ENCODE peak calls at places on chromosomes 2 and 18, in six cellular contexts. One of them, this sample, is unnamed.

GRCh38 chr2:26644188-26644835 is 3.1 kb upstream of the CIB4 start:
- DNase-seq in HCT116: no peak
- DNase-seq in IMR-90: no peak
- DNase-seq in right lobe of liver: no peak
- DNase-seq in heart left ventricle: no peak
- DNase-seq in breast epithelium: no peak
- DNase-seq in this sample: peak; percentile 52

GRCh38 chr18:68282232-68282631 is 432.7 kb downstream of the TMX3 start:
- DNase-seq in breast epithelium: no peak
- DNase-seq in right lobe of liver: no peak
- DNase-seq in IMR-90: no peak
- DNase-seq in HCT116: no peak
- DNase-seq in heart left ventricle: no peak
- DNase-seq in this sample: no peak

GRCh38 chr2:16034151-16034974 is 94.0 kb downstream of the MYCN start:
- DNase-seq in right lobe of liver: no peak
- DNase-seq in IMR-90: no peak
- DNase-seq in HCT116: peak; percentile 13
- DNase-seq in heart left ventricle: no peak
- DNase-seq in breast epithelium: no peak
- DNase-seq in this sample: no peak

GRCh38 chr18:57918601-57919000 is 115.5 kb upstream of the ATP8B1 start:
- DNase-seq in IMR-90: no peak
- DNase-seq in right lobe of liver: no peak
- DNase-seq in heart left ventricle: no peak
- DNase-seq in breast epithelium: no peak
- DNase-seq in HCT116: no peak
- DNase-seq in this sample: peak; percentile 13

GRCh38 chr2:148909114-148909513 is 34.1 kb downstream of the KIF5C start:
- DNase-seq in IMR-90: peak; percentile 3
- DNase-seq in HCT116: no peak
- DNase-seq in right lobe of liver: no peak
- DNase-seq in breast epithelium: no peak
- DNase-seq in heart left ventricle: no peak
- DNase-seq in this sample: no peak

GRCh38 chr2:19872302-19872701 is 29.5 kb downstream of the TTC32 start:
- DNase-seq in heart left ventricle: no peak
- DNase-seq in IMR-90: no peak
- DNase-seq in right lobe of liver: peak; percentile 9
- DNase-seq in breast epithelium: no peak
- DNase-seq in HCT116: no peak
- DNase-seq in this sample: peak; percentile 44

GRCh38 chr18:36179562-36180334 is 7.5 kb upstream of the MOCOS start:
- DNase-seq in heart left ventricle: peak; percentile 79
- DNase-seq in IMR-90: peak; percentile 96
- DNase-seq in right lobe of liver: peak; percentile 71
- DNase-seq in breast epithelium: peak; percentile 73
- DNase-seq in HCT116: no peak
- DNase-seq in this sample: no peak

GRCh38 chr2:122635649-122636496 is 880.4 kb downstream of the TSN start:
- DNase-seq in breast epithelium: no peak
- DNase-seq in IMR-90: no peak
- DNase-seq in heart left ventricle: no peak
- DNase-seq in HCT116: no peak
- DNase-seq in right lobe of liver: no peak
- DNase-seq in this sample: no peak

GRCh38 chr2:109685453-109685852 is 71.3 kb downstream of the SOWAHC start:
- DNase-seq in breast epithelium: no peak
- DNase-seq in HCT116: no peak
- DNase-seq in right lobe of liver: no peak
- DNase-seq in heart left ventricle: no peak
- DNase-seq in IMR-90: no peak
- DNase-seq in this sample: no peak

GRCh38 chr2:174510583-174511189 is 23.9 kb upstream of the GPR155 start:
- DNase-seq in breast epithelium: no peak
- DNase-seq in HCT116: peak; percentile 52
- DNase-seq in heart left ventricle: no peak
- DNase-seq in IMR-90: peak; percentile 13
- DNase-seq in right lobe of liver: no peak
- DNase-seq in this sample: no peak

GRCh38 chr2:72165792-72166191 is 18.1 kb upstream of the CYP26B1 start:
- DNase-seq in IMR-90: no peak
- DNase-seq in HCT116: no peak
- DNase-seq in breast epithelium: no peak
- DNase-seq in right lobe of liver: no peak
- DNase-seq in heart left ventricle: no peak
- DNase-seq in this sample: no peak

GRCh38 chr2:27095745-27096651 is 9.4 kb downstream of the KHK start:
- DNase-seq in right lobe of liver: peak; percentile 90
- DNase-seq in HCT116: no peak
- DNase-seq in breast epithelium: no peak
- DNase-seq in IMR-90: peak; percentile 57
- DNase-seq in heart left ventricle: peak; percentile 74
- DNase-seq in this sample: no peak

GRCh38 chr2:44751754-44752479 is 189.6 kb upstream of the SIX3 start:
- DNase-seq in breast epithelium: no peak
- DNase-seq in IMR-90: no peak
- DNase-seq in right lobe of liver: no peak
- DNase-seq in HCT116: no peak
- DNase-seq in heart left ventricle: no peak
- DNase-seq in this sample: no peak

GRCh38 chr18:50283469-50284209 is 2.3 kb upstream of the MBD1 start:
- DNase-seq in right lobe of liver: peak; percentile 37
- DNase-seq in heart left ventricle: peak; percentile 51
- DNase-seq in IMR-90: no peak
- DNase-seq in breast epithelium: no peak
- DNase-seq in HCT116: no peak
- DNase-seq in this sample: peak; percentile 80

DNA sequence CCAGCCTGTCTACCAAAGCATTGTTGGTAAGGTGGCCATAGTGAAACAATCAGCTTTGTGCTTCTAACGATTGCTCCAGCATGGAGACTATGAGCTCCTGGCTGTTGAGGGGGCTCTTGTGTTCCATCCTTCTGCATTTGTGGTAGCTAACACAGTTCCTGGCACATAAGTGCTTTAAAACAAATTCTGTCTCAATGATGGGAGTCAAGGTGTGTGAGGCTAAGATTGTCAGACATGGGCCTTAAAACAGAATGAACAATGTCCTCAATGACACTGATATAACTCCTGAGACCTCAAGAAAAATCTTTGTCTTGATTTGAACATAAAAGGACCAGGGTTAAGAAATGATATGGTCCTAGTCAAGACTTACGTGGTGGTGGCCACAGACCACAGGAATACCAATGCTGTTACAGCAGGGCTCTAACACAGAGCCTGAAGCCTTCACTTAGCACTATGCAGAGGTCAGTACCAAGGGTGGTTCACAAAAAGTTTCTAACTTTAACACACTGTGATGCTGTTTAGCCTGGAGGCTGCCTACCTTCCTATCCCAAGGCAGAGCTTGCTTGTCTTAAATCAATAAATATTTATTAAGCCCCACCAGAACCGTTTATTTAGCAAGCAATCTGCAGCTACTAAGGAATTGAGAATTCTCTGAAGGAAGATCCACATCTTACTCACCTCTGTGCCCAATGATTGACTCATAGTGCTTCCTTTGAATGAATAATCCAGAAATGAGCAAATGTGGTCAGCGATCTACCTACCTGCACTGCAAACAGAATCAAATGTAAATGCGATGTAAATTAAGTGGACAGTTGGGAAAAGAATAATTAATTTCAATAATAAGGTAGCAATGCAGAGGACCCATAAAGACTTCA is 35.1 kb downstream of the EVA1A start:
- DNase-seq in HCT116: no peak
- DNase-seq in heart left ventricle: no peak
- DNase-seq in breast epithelium: no peak
- DNase-seq in IMR-90: peak; percentile 40
- DNase-seq in right lobe of liver: no peak
- DNase-seq in this sample: no peak
- H3K4me3 ChIP-seq in HCT116: no peak overlapping the region
- H3K4me3 ChIP-seq in heart left ventricle: no peak overlapping the region
- H3K4me3 ChIP-seq in breast epithelium: no peak overlapping the region
- H3K4me3 ChIP-seq in IMR-90: no peak overlapping the region
- H3K4me3 ChIP-seq in right lobe of liver: no peak overlapping the region
- H3K4me3 ChIP-seq in this sample: no peak overlapping the region

DNA sequence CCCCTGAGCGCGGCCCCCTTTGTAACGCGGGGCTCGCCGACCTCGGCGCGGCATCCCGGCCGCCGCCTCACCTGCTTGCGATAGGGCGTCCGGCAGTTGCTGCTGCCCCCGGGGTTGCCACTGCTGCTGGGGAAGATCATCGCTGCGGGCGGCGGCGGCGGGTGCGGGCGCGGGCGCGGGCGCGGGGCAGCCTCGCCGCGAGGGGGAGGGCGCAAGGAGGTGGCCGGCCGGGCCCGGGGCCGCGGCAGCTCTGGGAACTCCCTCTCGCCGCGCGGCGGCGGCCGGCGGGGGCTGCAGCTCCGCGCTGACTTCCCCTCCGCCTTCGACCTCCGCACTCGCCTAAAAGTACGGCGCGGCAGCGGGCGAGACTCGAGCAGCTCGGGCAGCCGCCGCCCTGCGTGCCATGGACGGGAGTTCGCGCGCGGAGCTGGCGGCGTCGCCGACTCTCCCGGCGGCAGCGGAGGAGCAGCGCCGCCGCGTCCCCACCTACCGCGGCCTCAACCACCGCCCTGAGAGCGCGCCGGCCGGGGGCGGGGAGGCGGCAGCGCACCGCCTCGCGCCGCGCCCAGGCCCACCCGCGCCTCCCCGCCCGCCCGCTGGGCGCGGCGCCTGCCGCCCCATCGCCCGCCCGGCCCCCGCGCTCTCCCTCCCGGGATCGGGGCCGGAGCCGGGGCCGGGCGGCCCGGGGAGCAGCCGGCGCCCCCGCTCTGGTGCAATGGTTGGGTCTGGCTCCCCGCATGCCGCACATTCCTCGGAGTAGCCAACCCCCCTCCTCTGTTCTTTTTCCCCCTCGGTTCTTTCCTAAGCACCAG is 86.0 kb downstream of the RBMS1 start:
- DNase-seq in breast epithelium: peak; percentile 56
- DNase-seq in heart left ventricle: peak; percentile 87
- DNase-seq in HCT116: no peak
- DNase-seq in right lobe of liver: peak; percentile 67
- DNase-seq in IMR-90: peak; percentile 54
- DNase-seq in this sample: no peak
- TF ChIP-seq POLR2A in breast epithelium: no peak
- TF ChIP-seq POLR2A in heart left ventricle: no peak
- TF ChIP-seq POLR2A in HCT116: no peak
- TF ChIP-seq POLR2A in right lobe of liver: peak; percentile 33
- TF ChIP-seq POLR2A in IMR-90: peak; percentile 63
- TF ChIP-seq POLR2A in this sample: peak; percentile 58

GRCh38 chr2:47150175-47150574 is 4.9 kb downstream of the STPG4 start:
- DNase-seq in IMR-90: no peak
- DNase-seq in heart left ventricle: no peak
- DNase-seq in right lobe of liver: no peak
- DNase-seq in breast epithelium: no peak
- DNase-seq in HCT116: no peak
- DNase-seq in this sample: no peak
- H3K36me3 ChIP-seq in IMR-90: peaks cover 44% of the 10 kb centered on the region
- H3K36me3 ChIP-seq in heart left ventricle: peaks cover 64% of the 10 kb centered on the region
- H3K36me3 ChIP-seq in right lobe of liver: peaks cover 11% of the 10 kb centered on the region
- H3K36me3 ChIP-seq in breast epithelium: no peaks in the 10 kb centered on the region
- H3K36me3 ChIP-seq in HCT116: peaks cover 4% of the 10 kb centered on the region
- H3K36me3 ChIP-seq in this sample: no peaks in the 10 kb centered on the region

GRCh38 chr2:64875368-64875767 is 113.8 kb upstream of the SLC1A4 start:
- DNase-seq in breast epithelium: no peak
- DNase-seq in IMR-90: no peak
- DNase-seq in right lobe of liver: no peak
- DNase-seq in heart left ventricle: no peak
- DNase-seq in HCT116: no peak
- DNase-seq in this sample: no peak

GRCh38 chr2:64874593-64874992 is 114.6 kb upstream of the SLC1A4 start:
- DNase-seq in HCT116: no peak
- DNase-seq in heart left ventricle: no peak
- DNase-seq in breast epithelium: no peak
- DNase-seq in right lobe of liver: no peak
- DNase-seq in IMR-90: no peak
- DNase-seq in this sample: no peak

GRCh38 chr2:64876137-64876647 is 113.0 kb upstream of the SLC1A4 start:
- DNase-seq in IMR-90: peak; percentile 71
- DNase-seq in HCT116: peak; percentile 34
- DNase-seq in right lobe of liver: peak; percentile 23
- DNase-seq in heart left ventricle: no peak
- DNase-seq in breast epithelium: no peak
- DNase-seq in this sample: no peak

GRCh38 chr2:64869126-64869525 is 120.1 kb upstream of the SLC1A4 start:
- DNase-seq in IMR-90: no peak
- DNase-seq in HCT116: no peak
- DNase-seq in heart left ventricle: no peak
- DNase-seq in right lobe of liver: no peak
- DNase-seq in breast epithelium: no peak
- DNase-seq in this sample: no peak

DNA sequence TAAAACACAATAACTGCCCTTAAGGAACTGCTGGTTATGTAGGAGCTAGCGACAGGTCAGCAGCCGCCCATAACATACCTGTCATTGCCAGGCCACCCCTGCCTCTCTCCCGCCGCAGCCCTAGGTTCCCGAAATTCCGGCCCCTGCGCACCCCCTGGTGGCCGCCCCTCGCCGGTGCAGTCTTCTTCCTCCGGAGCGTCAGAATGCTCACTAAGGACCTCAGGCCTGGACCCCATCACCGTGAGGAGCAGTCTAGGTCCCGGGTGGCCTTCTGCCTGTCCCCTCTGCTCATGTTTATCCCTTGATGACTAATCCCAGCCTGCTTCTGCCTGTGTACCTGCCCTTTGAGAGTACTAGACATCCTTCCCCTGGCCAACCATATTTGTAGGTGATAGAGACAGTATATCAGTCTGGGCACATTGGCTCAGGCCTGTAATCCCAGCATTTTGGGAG is 115.7 kb upstream of the SLC1A4 start:
- DNase-seq in heart left ventricle: peak; percentile 88
- DNase-seq in breast epithelium: peak; percentile 52
- DNase-seq in HCT116: peak; percentile 51
- DNase-seq in right lobe of liver: peak; percentile 82
- DNase-seq in IMR-90: peak; percentile 22
- DNase-seq in this sample: no peak
- H3K4me3 ChIP-seq in heart left ventricle: no peak overlapping the region
- H3K4me3 ChIP-seq in breast epithelium: peak overlapping the region; percentile 5
- H3K4me3 ChIP-seq in HCT116: no peak overlapping the region
- H3K4me3 ChIP-seq in right lobe of liver: no peak overlapping the region
- H3K4me3 ChIP-seq in IMR-90: no peak overlapping the region
- H3K4me3 ChIP-seq in this sample: no peak overlapping the region

GRCh38 chr2:42827647-42828486 is 35.5 kb upstream of the HAAO start:
- DNase-seq in HCT116: peak; percentile 72
- DNase-seq in right lobe of liver: peak; percentile 89
- DNase-seq in breast epithelium: peak; percentile 80
- DNase-seq in heart left ventricle: peak; percentile 95
- DNase-seq in IMR-90: peak; percentile 74
- DNase-seq in this sample: peak; percentile 93
- TF ChIP-seq POLR2A in HCT116: no peak
- TF ChIP-seq POLR2A in right lobe of liver: no peak
- TF ChIP-seq POLR2A in breast epithelium: no peak
- TF ChIP-seq POLR2A in heart left ventricle: no peak
- TF ChIP-seq POLR2A in IMR-90: peak; percentile 38
- TF ChIP-seq POLR2A in this sample: no peak

GRCh38 chr2:165010556-165010955 is 55.2 kb upstream of the SLC38A11 start:
- DNase-seq in heart left ventricle: no peak
- DNase-seq in breast epithelium: no peak
- DNase-seq in right lobe of liver: no peak
- DNase-seq in IMR-90: no peak
- DNase-seq in HCT116: no peak
- DNase-seq in this sample: no peak
- H3K36me3 ChIP-seq in heart left ventricle: no peaks in the 10 kb centered on the region
- H3K36me3 ChIP-seq in breast epithelium: no peaks in the 10 kb centered on the region
- H3K36me3 ChIP-seq in right lobe of liver: no peaks in the 10 kb centered on the region
- H3K36me3 ChIP-seq in IMR-90: no peaks in the 10 kb centered on the region
- H3K36me3 ChIP-seq in HCT116: no peaks in the 10 kb centered on the region
- H3K36me3 ChIP-seq in this sample: no peaks in the 10 kb centered on the region

GRCh38 chr2:23939054-23939436 is 1.2 kb upstream of the UBXN2A start:
- DNase-seq in HCT116: no peak
- DNase-seq in heart left ventricle: no peak
- DNase-seq in IMR-90: peak; percentile 41
- DNase-seq in right lobe of liver: no peak
- DNase-seq in breast epithelium: no peak
- DNase-seq in this sample: no peak
- H3K4me3 ChIP-seq in HCT116: no peak overlapping the region
- H3K4me3 ChIP-seq in heart left ventricle: no peak overlapping the region
- H3K4me3 ChIP-seq in IMR-90: peak overlapping the region; percentile 41
- H3K4me3 ChIP-seq in right lobe of liver: no peak overlapping the region
- H3K4me3 ChIP-seq in breast epithelium: peak overlapping the region; percentile 92
- H3K4me3 ChIP-seq in this sample: peak overlapping the region; percentile 75

This sample was measured in vagina.